ENCODE peak calls at places on chromosomes 3 and 15, in four cellular contexts. V, K, X and L are unnamed samples.

GRCh38 chr3:46926871-46927717 is 49.5 kb downstream of the CCDC12 start:
- DNase-seq in V (no peak), K (no peak), X (no peak), L (no peak)

GRCh38 chr3:88985491-88985890 is 121.9 kb upstream of the EPHA3 start:
- DNase-seq in V (no peak), K (no peak), X (peak), L (peak)

GRCh38 chr3:40827942-40828688 is 303.4 kb downstream of the ZNF621 start:
- DNase-seq in V (no peak), K (peak), X (peak), L (peak)

GRCh38 chr3:53261712-53262111 is 5.9 kb upstream of the TKT start:
- DNase-seq in V (no peak), K (no peak), X (no peak), L (no peak)

GRCh38 chr3:41000471-41000870 is 198.8 kb upstream of the CTNNB1 start:
- DNase-seq in V (no peak), K (no peak), X (no peak), L (no peak)

GRCh38 chr3:188299068-188299467 is 145.1 kb downstream of the LPP start:
- DNase-seq in V (no peak), K (no peak), X (peak), L (no peak)

GRCh38 chr15:69973102-69973714 is 124.5 kb downstream of the TLE3 start:
- DNase-seq in V (no peak), K (no peak), X (peak), L (no peak)

GRCh38 chr3:139121513-139122220 is 77.0 kb upstream of the PRR23C start:
- DNase-seq in V (no peak), K (no peak), X (peak), L (no peak)

GRCh38 chr3:69948246-69948862 is 51.2 kb upstream of the SAMMSON start:
- DNase-seq in V (peak), K (no peak), X (peak), L (peak)

GRCh38 chr3:192812736-192813383 is 85.5 kb upstream of the FGF12 start:
- DNase-seq in V (peak), K (no peak), X (peak), L (peak)

GRCh38 chr15:25177955-25178801 is 223.4 kb downstream of the SNRPN start:
- DNase-seq in V (no peak), K (peak), X (no peak), L (no peak)

GRCh38 chr3:59424268-59425010 is 374.6 kb upstream of the CFAP20DC start:
- DNase-seq in V (no peak), K (no peak), X (peak), L (peak)

GRCh38 chr15:80778964-80779657 is at the start of gene CEMIP:
- DNase-seq in V (peak), K (peak), X (peak), L (no peak)